ENCODE peak calls at places on chromosomes 16 and 17, in five cellular contexts. Y is mammary epithelial cell, V is MM.1S, K is neuronal stem cell, P is HCT116. G is an unnamed sample.

GRCh38 chr16:73713301-73713700 is 583.3 kb upstream of the PSMD7 start:
- DNase-seq in Y (no peak), V (no peak), K (no peak), P (no peak), G (no peak)

GRCh38 chr17:37643829-37644228 is 583 bp upstream of the DDX52 start:
- DNase-seq in Y (peak; percentile 1), V (no peak), K (no peak), P (no peak), G (no peak)

GRCh38 chr17:80981062-80981902 is 10.4 kb upstream of the CHMP6 start:
- DNase-seq in Y (no peak), V (no peak), K (peak; percentile 65), P (no peak), G (peak; percentile 54)

GRCh38 chr16:47612711-47613110 is 151.6 kb downstream of the PHKB start:
- DNase-seq in Y (peak; percentile 80), V (no peak), K (no peak), P (no peak), G (no peak)

GRCh38 chr16:5560084-5560483 is 462.5 kb upstream of the EEF2KMT start:
- DNase-seq in Y (no peak), V (peak; percentile 12), K (no peak), P (peak; percentile 29), G (no peak)

GRCh38 chr16:81885976-81886586 is 107.0 kb downstream of the PLCG2 start:
- DNase-seq in Y (no peak), V (peak; percentile 11), K (peak; percentile 15), P (peak; percentile 40), G (peak; percentile 35)

GRCh38 chr17:72850410-72850809 is 242.1 kb downstream of the SLC39A11 start:
- DNase-seq in Y (peak; percentile 59), V (no peak), K (no peak), P (no peak), G (no peak)

GRCh38 chr16:49092704-49093103 is 188.9 kb downstream of the CBLN1 start:
- DNase-seq in Y (peak; percentile 2), V (no peak), K (no peak), P (no peak), G (no peak)

GRCh38 chr17:78795241-78795640 is 13.2 kb upstream of the CYTH1 start:
- DNase-seq in Y (no peak), V (no peak), K (no peak), P (no peak), G (no peak)

GRCh38 chr16:48044117-48044516 is 111.7 kb downstream of the ABCC12 start:
- DNase-seq in Y (no peak), V (no peak), K (no peak), P (no peak), G (no peak)

GRCh38 chr16:69040144-69040909 is 65.1 kb upstream of the HAS3 start:
- DNase-seq in Y (peak; percentile 84), V (no peak), K (no peak), P (peak; percentile 70), G (no peak)

GRCh38 chr17:56754523-56755208 is 79.1 kb downstream of the C17orf67 start:
- DNase-seq in Y (no peak), V (peak; percentile 12), K (no peak), P (no peak), G (peak; percentile 31)

GRCh38 chr16:52963471-52963870 is 89.2 kb downstream of the CHD9NB start:
- DNase-seq in Y (no peak), V (no peak), K (no peak), P (no peak), G (no peak)

GRCh38 chr17:76382803-76383644 is 1.4 kb upstream of the SPHK1 start:
- DNase-seq in Y (peak; percentile 83), V (peak; percentile 69), K (peak; percentile 82), P (no peak), G (peak; percentile 75)

GRCh38 chr16:85902366-85903155 is 3.6 kb downstream of the IRF8 start:
- DNase-seq in Y (no peak), V (peak; percentile 93), K (no peak), P (no peak), G (peak; percentile 35)

GRCh38 chr16:46928811-46929210 is 44.6 kb downstream of the GPT2 start:
- DNase-seq in Y (no peak), V (no peak), K (no peak), P (no peak), G (no peak)

GRCh38 chr16:88988980-88989791 is 12.2 kb upstream of the CBFA2T3 start:
- DNase-seq in Y (no peak), V (no peak), K (no peak), P (no peak), G (no peak)

GRCh38 chr16:70736454-70737376 is 50.9 kb upstream of the MTSS2 start:
- DNase-seq in Y (no peak), V (no peak), K (no peak), P (no peak), G (no peak)

GRCh38 chr16:87143661-87144121 is 173.5 kb downstream of the C16orf95 start:
- DNase-seq in Y (no peak), V (no peak), K (no peak), P (no peak), G (no peak)

GRCh38 chr17:73901661-73902415 is 257.6 kb upstream of the SDK2 start:
- DNase-seq in Y (peak; percentile 3), V (no peak), K (peak; percentile 47), P (no peak), G (no peak)

GRCh38 chr16:84351630-84352029 is 16.7 kb upstream of the ATP2C2 start:
- DNase-seq in Y (no peak), V (no peak), K (no peak), P (no peak), G (no peak)

GRCh38 chr17:65755799-65756198 is 194.4 kb upstream of the AXIN2 start:
- DNase-seq in Y (no peak), V (no peak), K (no peak), P (no peak), G (no peak)

GRCh38 chr16:3878610-3879009 is 1.9 kb downstream of the CREBBP start:
- DNase-seq in Y (no peak), V (no peak), K (no peak), P (no peak), G (no peak)

GRCh38 chr17:39198186-39198566 is 707 bp upstream of the CACNB1 start:
- DNase-seq in Y (no peak), V (no peak), K (peak; percentile 33), P (no peak), G (no peak)

GRCh38 chr16:30127994-30128393 is 5.0 kb upstream of the MAPK3 start:
- DNase-seq in Y (no peak), V (no peak), K (no peak), P (no peak), G (no peak)
- H2AFZ ChIP-seq in Y (no peak overlapping the region), V (no peak overlapping the region), K (no peak overlapping the region), P (no peak overlapping the region), G (peak overlapping the region; percentile 44)

GRCh38 chr17:77707546-77707945 is 251.0 kb upstream of the TNRC6C start:
- DNase-seq in Y (no peak), V (no peak), K (no peak), P (no peak), G (no peak)
- H3K9me3 ChIP-seq in Y (peaks cover 16% of the 10 kb centered on the region), V (no peaks in the 10 kb centered on the region), K (peaks cover 7% of the 10 kb centered on the region), P (peaks cover 20% of the 10 kb centered on the region), G (peaks cover 33% of the 10 kb centered on the region)

GRCh38 chr16:14035092-14035491 is 36.0 kb upstream of the MRTFB start:
- DNase-seq in Y (no peak), V (no peak), K (no peak), P (no peak), G (no peak)
- H2AFZ ChIP-seq in Y (no peak overlapping the region), V (no peak overlapping the region), K (no peak overlapping the region), P (no peak overlapping the region), G (no peak overlapping the region)

DNA sequence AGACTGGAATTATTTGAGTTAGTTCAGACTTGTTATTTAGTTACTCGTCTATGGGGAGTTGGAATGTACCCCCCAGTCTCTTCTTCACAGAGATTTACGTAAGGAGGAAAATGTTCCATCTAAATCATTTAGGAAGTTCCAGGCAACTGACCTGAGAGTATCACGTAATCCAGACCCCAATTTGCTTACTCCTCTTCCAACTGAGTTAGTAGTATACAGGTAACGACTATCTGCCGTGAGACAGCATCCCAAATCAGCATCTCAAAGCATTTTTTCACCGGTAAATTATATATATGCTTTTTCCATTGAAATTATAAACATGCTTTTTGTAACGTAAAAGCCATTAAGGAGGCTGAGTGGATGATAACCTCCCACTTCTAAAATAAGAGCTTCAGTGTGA is 214.3 kb upstream of the WSB1 start:
- DNase-seq in Y (no peak), V (no peak), K (no peak), P (no peak), G (no peak)
- H3K9me3 ChIP-seq in Y (peaks cover 2% of the 10 kb centered on the region), V (no peaks in the 10 kb centered on the region), K (no peaks in the 10 kb centered on the region), P (no peaks in the 10 kb centered on the region), G (no peaks in the 10 kb centered on the region)

GRCh38 chr17:42866216-42866615 is 15.2 kb downstream of the AOC3 start:
- DNase-seq in Y (no peak), V (no peak), K (no peak), P (no peak), G (no peak)
- H2AFZ ChIP-seq in Y (no peak overlapping the region), V (no peak overlapping the region), K (no peak overlapping the region), P (no peak overlapping the region), G (no peak overlapping the region)

GRCh38 chr17:17713839-17714238 is 32.6 kb downstream of the RAI1 start:
- DNase-seq in Y (no peak), V (no peak), K (no peak), P (no peak), G (no peak)
- H3K9me3 ChIP-seq in Y (no peaks in the 10 kb centered on the region), V (no peaks in the 10 kb centered on the region), K (no peaks in the 10 kb centered on the region), P (no peaks in the 10 kb centered on the region), G (no peaks in the 10 kb centered on the region)

GRCh38 chr16:80344570-80344969 is 196.2 kb upstream of the DYNLRB2 start:
- DNase-seq in Y (no peak), V (no peak), K (no peak), P (no peak), G (no peak)

GRCh38 chr16:80347900-80348299 is 192.9 kb upstream of the DYNLRB2 start:
- DNase-seq in Y (no peak), V (no peak), K (no peak), P (no peak), G (no peak)

GRCh38 chr16:80347002-80347401 is 193.8 kb upstream of the DYNLRB2 start:
- DNase-seq in Y (no peak), V (no peak), K (no peak), P (no peak), G (no peak)

GRCh38 chr16:80350066-80350465 is 190.7 kb upstream of the DYNLRB2 start:
- DNase-seq in Y (no peak), V (no peak), K (no peak), P (no peak), G (no peak)

DNA sequence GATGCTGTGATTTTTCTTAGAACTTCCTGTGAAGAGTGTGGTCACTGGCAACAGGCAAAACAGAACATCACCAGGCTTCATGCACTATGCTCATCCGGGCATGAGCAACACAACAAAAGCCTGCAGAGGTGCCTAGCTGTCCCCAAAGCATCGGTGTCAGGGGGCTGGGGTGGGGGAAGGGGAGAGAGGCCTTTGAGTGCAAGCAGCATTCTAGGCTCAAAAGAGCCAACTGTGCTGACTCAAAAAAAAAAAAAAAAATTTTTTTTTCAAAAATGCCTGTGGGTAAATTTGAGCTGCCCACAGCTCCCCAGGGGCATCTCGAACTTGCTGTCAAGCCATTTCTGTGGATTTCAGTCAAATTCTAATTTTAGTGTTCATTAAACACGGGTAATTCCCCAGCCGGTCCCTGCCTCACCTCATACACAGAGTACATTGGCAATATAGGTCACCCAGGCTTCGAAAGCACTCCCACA is 194.6 kb upstream of the DYNLRB2 start:
- DNase-seq in Y (no peak), V (peak; percentile 59), K (peak; percentile 38), P (no peak), G (no peak)
- H2AFZ ChIP-seq in Y (no peak overlapping the region), V (no peak overlapping the region), K (peak overlapping the region; percentile 75), P (no peak overlapping the region), G (no peak overlapping the region)